ENCODE peak calls at places on chromosomes 5 and 9, in ten cellular contexts. T is endothelial cell of umbilical vein; W is left ventricle myocardium inferior; R is hippocampal formation; E is activated CD8-positive, alpha-beta memory T cell treated with anti-CD3 and anti-CD28 coated beads for 24 hours; S is ELR; D is NCI-H1092 treated with DMSO at 0.1 percent for 48 hours; V is type B pancreatic cell; B is HT1080; J is activated T-helper 9 cell treated with anti-CD3 and anti-CD28 coated beads, Interleukin-2, amount 50 U/mL, for 16 hours. N is an unnamed sample.

GRCh38 chr5:90941002-90941720 is 382.6 kb downstream of the ADGRV1 start:
- DNase-seq in T (no peak), W (no peak), R (no peak), E (no peak), S (no peak), D (peak), V (no peak), B (no peak), J (no peak), N (no peak)

GRCh38 chr9:115945009-115945431 is 208.6 kb upstream of the PAPPA start:
- DNase-seq in T (no peak), W (peak), R (no peak), E (no peak), S (no peak), D (no peak), V (no peak), B (no peak), J (no peak), N (no peak)

GRCh38 chr5:73564644-73565165 is 734 bp downstream of the ANKRA2 start:
- DNase-seq in T (no peak), W (no peak), R (no peak), E (no peak), S (peak), D (no peak), V (no peak), B (no peak), J (no peak), N (peak)

GRCh38 chr5:113293613-113294340 is 141.0 kb downstream of the TSSK1B start:
- DNase-seq in T (peak), W (no peak), R (no peak), E (peak), S (peak), D (peak), V (no peak), B (peak), J (no peak), N (peak)

GRCh38 chr9:96299823-96300222 is 2.2 kb downstream of the HSD17B3 start:
- DNase-seq in T (no peak), W (no peak), R (no peak), E (no peak), S (peak), D (no peak), V (no peak), B (peak), J (no peak), N (no peak)

GRCh38 chr5:150270546-150271295 is 18.9 kb downstream of the CAMK2A start:
- DNase-seq in T (no peak), W (no peak), R (no peak), E (no peak), S (no peak), D (no peak), V (no peak), B (no peak), J (no peak), N (no peak)

GRCh38 chr5:111295649-111296048 is 71.5 kb downstream of the CAMK4 start:
- DNase-seq in T (no peak), W (no peak), R (no peak), E (no peak), S (no peak), D (no peak), V (no peak), B (no peak), J (no peak), N (no peak)

GRCh38 chr9:137313956-137314560 is 12.0 kb upstream of the NRARP start:
- DNase-seq in T (no peak), W (peak), R (no peak), E (peak), S (no peak), D (no peak), V (no peak), B (no peak), J (no peak), N (no peak)

GRCh38 chr5:86797677-86798076 is 179.9 kb downstream of the COX7C start:
- DNase-seq in T (no peak), W (no peak), R (no peak), E (no peak), S (no peak), D (no peak), V (no peak), B (no peak), J (no peak), N (no peak)

N was measured in HAP-1.